ENCODE peak calls at places on chromosome 12, in four cellular contexts. H, T, J and S are unnamed samples.

GRCh38 chr12:53172352-53172751 is 8.2 kb upstream of the ZNF740 start:
- DNase-seq in T (no peak), H (no peak), J (no peak), S (peak)

GRCh38 chr12:7376196-7376595 is 67.8 kb downstream of the CD163L1 start:
- DNase-seq in H (no peak), J (no peak), T (no peak), S (no peak)

GRCh38 chr12:45611061-45611460 is 118.4 kb upstream of the ARID2 start:
- DNase-seq in T (no peak), J (no peak), H (no peak), S (no peak)

GRCh38 chr12:120649442-120650248 is 9.2 kb downstream of the CABP1 start:
- DNase-seq in H (no peak), J (peak), T (peak), S (no peak)

GRCh38 chr12:1880876-1881275 is 37.6 kb downstream of the CACNA2D4 start:
- DNase-seq in T (no peak), H (no peak), J (no peak), S (peak)

GRCh38 chr12:119578112-119578511 is 15.5 kb upstream of the TMEM233 start:
- DNase-seq in T (no peak), H (no peak), J (no peak), S (no peak)

GRCh38 chr12:69898236-69898635 is 73.2 kb downstream of the MYRFL start:
- DNase-seq in T (no peak), H (no peak), J (no peak), S (no peak)

GRCh38 chr12:34402899-34403705 is 380.8 kb downstream of the ALG10 start:
- DNase-seq in T (peak), J (no peak), H (peak), S (peak)

GRCh38 chr12:110001596-110001995 is 2.4 kb downstream of the ANKRD13A start:
- DNase-seq in J (no peak), H (no peak), T (no peak), S (no peak)

GRCh38 chr12:8145754-8146415 is 10.9 kb upstream of the ZNF705A start:
- DNase-seq in H (peak), T (peak), J (peak), S (no peak)

GRCh38 chr12:95083938-95084337 is 10.5 kb upstream of the NR2C1 start:
- DNase-seq in T (no peak), J (peak), H (no peak), S (no peak)

GRCh38 chr12:24964342-24964741 is 15.4 kb upstream of the BCAT1 start:
- DNase-seq in H (no peak), J (no peak), T (no peak), S (no peak)

GRCh38 chr12:57085999-57086950 is 2.6 kb upstream of the NAB2 start:
- DNase-seq in J (peak), H (no peak), T (no peak), S (no peak)

GRCh38 chr12:128549621-128550020 is 274.1 kb downstream of the SLC15A4 start:
- DNase-seq in H (no peak), J (peak), T (no peak), S (no peak)

GRCh38 chr12:59036341-59036740 is 116.0 kb upstream of the LRIG3 start:
- DNase-seq in J (no peak), T (no peak), H (no peak), S (no peak)

GRCh38 chr12:126663304-126664094 is 1598.3 kb downstream of the AACS start:
- DNase-seq in H (no peak), T (peak), J (peak), S (no peak)

GRCh38 chr12:29681996-29682534 is 101.7 kb downstream of the TMTC1 start:
- DNase-seq in T (no peak), H (no peak), J (no peak), S (no peak)

GRCh38 chr12:52636592-52637258 is 15.3 kb downstream of the KRT2 start:
- DNase-seq in H (no peak), T (no peak), J (no peak), S (peak)

GRCh38 chr12:76555797-76556196 is 3.8 kb downstream of the OSBPL8 start:
- DNase-seq in J (no peak), H (no peak), T (no peak), S (no peak)

GRCh38 chr12:54357802-54358619 is 6.3 kb downstream of the GPR84 start:
- DNase-seq in J (peak), H (no peak), T (no peak), S (no peak)

GRCh38 chr12:47709277-47710048 is 3.6 kb upstream of the RPAP3 start:
- DNase-seq in J (no peak), T (no peak), H (no peak), S (no peak)

GRCh38 chr12:124588689-124589318 is 21.4 kb upstream of the NCOR2 start:
- DNase-seq in H (no peak), T (no peak), J (no peak), S (no peak)

GRCh38 chr12:10069099-10069498 is 29.7 kb downstream of the CLEC1A start:
- DNase-seq in H (no peak), J (no peak), T (no peak), S (no peak)

GRCh38 chr12:4271433-4272013 is 2.0 kb upstream of the CCND2 start:
- DNase-seq in J (peak), T (no peak), H (no peak), S (peak)

GRCh38 chr12:6120796-6121473 is 3.5 kb downstream of the VWF start:
- DNase-seq in T (no peak), J (no peak), H (no peak), S (no peak)

GRCh38 chr12:13504074-13504473 is 307.5 kb downstream of the EMP1 start:
- DNase-seq in H (no peak), T (no peak), J (no peak), S (no peak)

GRCh38 chr12:8742501-8742900 is 44.7 kb downstream of the RIMKLB start:
- DNase-seq in J (no peak), T (no peak), H (no peak), S (no peak)

GRCh38 chr12:132622437-132623071 is 4.0 kb downstream of the P2RX2 start:
- DNase-seq in J (no peak), H (no peak), T (no peak), S (no peak)

GRCh38 chr12:113222730-113223531 is 1.7 kb downstream of the TPCN1 start:
- DNase-seq in T (no peak), H (peak), J (no peak), S (no peak)

GRCh38 chr12:102118874-102119273 is 1.0 kb downstream of the NUP37 start:
- DNase-seq in T (no peak), H (no peak), J (no peak), S (no peak)

GRCh38 chr12:128690641-128691040 is 133.1 kb downstream of the SLC15A4 start:
- DNase-seq in H (no peak), J (no peak), T (no peak), S (no peak)

GRCh38 chr12:116141833-116142162 is 135.7 kb downstream of the MED13L start:
- DNase-seq in T (no peak), J (no peak), H (no peak), S (no peak)

GRCh38 chr12:116142936-116143882 is 134.3 kb downstream of the MED13L start:
- DNase-seq in T (no peak), H (no peak), J (no peak), S (no peak)

GRCh38 chr12:116140559-116140958 is 136.9 kb downstream of the MED13L start:
- DNase-seq in H (no peak), T (no peak), J (no peak), S (no peak)

GRCh38 chr12:116138781-116139180 is 138.7 kb downstream of the MED13L start:
- DNase-seq in J (no peak), T (no peak), H (no peak), S (no peak)

GRCh38 chr12:116141110-116141832 is 136.2 kb downstream of the MED13L start:
- DNase-seq in T (no peak), J (no peak), H (no peak), S (no peak)
- TF ChIP-seq CTCF in T (no peak), J (no peak), H (no peak), S (peak)

GRCh38 chr12:754871-755562 is 2.6 kb downstream of the WNK1 start:
- DNase-seq in J (peak), H (no peak), T (no peak), S (no peak)
- TF ChIP-seq CTCF in J (peak), H (no peak), T (peak), S (peak)

GRCh38 chr12:50218386-50218785 is 51.2 kb upstream of the CERS5 start:
- DNase-seq in T (no peak), J (no peak), H (no peak), S (no peak)
- TF ChIP-seq CTCF in T (no peak), J (no peak), H (no peak), S (no peak)

GRCh38 chr12:66945189-66945817 is 266.4 kb upstream of the GRIP1 start:
- DNase-seq in T (no peak), H (no peak), J (no peak), S (no peak)

GRCh38 chr12:66941150-66941549 is 262.3 kb upstream of the GRIP1 start:
- DNase-seq in T (no peak), J (no peak), H (no peak), S (no peak)

GRCh38 chr12:66947119-66947518 is 268.2 kb upstream of the GRIP1 start:
- DNase-seq in J (no peak), H (no peak), T (no peak), S (no peak)

GRCh38 chr12:66944365-66944764 is 265.5 kb upstream of the GRIP1 start:
- DNase-seq in J (no peak), T (no peak), H (no peak), S (no peak)

DNA sequence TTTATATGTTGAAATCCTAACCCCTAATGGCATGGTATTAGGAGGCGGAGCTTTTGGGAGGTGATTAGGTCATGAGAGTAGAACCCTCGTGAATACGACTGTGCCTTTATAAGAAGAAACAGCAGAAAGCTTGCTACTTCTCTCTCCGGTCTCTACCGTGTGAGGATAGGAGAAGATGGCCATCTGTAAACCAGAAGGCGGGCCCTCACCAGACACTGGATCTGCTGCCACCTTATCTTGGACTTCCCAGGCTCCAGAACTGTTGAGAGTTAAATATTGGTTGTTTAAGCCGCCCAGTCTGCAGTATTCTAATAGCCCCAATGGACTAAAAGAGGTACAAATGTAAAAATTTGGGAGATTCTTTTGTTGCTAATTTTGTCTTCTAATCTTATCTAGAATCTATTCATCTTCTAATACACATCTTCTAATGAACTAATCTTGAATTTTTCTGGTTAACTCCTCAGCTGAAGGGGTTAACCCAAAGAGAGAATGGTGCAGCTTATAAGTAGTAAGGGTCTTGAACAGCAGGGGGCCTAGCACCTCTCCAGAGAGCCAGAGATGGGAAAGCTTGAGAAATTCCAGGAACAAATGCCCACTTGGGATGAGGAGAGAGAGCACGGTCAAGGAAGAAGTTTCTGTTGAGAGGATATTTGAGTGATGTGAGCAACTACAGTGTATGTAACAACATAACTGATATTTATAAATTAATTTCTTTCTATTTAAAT is 264.0 kb upstream of the GRIP1 start:
- DNase-seq in H (no peak), T (no peak), J (peak), S (no peak)
- TF ChIP-seq CTCF in H (no peak), T (peak), J (peak), S (no peak)

DNA sequence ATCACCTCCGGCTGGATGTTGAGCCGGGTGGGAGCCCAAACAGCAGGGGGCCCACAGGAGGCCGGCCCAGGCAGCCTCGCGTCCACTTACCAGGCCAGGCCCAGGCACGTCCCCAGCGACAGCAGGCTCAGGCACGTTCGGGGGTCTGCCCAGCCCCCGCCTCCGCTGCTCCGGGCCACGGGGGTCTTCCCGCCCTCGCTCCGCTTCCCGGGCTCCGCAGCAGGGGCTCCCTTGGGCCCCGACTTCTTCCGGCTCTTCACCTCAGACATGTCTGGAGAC is 216 bp downstream of the IKBIP start:
- DNase-seq in J (no peak), T (peak), H (no peak), S (no peak)
- TF ChIP-seq CTCF in J (no peak), T (no peak), H (no peak), S (no peak)